ENCODE peak calls at places on chromosome X, in five cellular contexts. K is T-helper 2 cell, V is OCI-LY7, W is brain microvascular endothelial cell, R is fibroblast of lung. T is an unnamed sample.

GRCh38 chrX:9117851-9118250 is 83.9 kb upstream of the FAM9B start:
- DNase-seq in K (no peak), V (no peak), W (no peak), R (no peak), T (no peak)

GRCh38 chrX:48801281-48802088 is at the start of gene HDAC6:
- DNase-seq in K (peak; percentile 96), V (peak; percentile 98), W (peak; percentile 96), R (peak; percentile 98), T (peak; percentile 99)

GRCh38 chrX:31213941-31214340 is 142.1 kb upstream of the FTHL17 start:
- DNase-seq in K (no peak), V (peak; percentile 54), W (no peak), R (peak; percentile 30), T (peak; percentile 15)

GRCh38 chrX:97070346-97070745 is 186.6 kb downstream of the RPA4 start:
- DNase-seq in K (no peak), V (no peak), W (no peak), R (no peak), T (peak; percentile 6)

GRCh38 chrX:93977641-93978040 is 303.6 kb downstream of the FAM133A start:
- DNase-seq in K (no peak), V (no peak), W (no peak), R (no peak), T (no peak)

GRCh38 chrX:113287761-113288160 is 447.1 kb upstream of the AMOT start:
- DNase-seq in K (no peak), V (no peak), W (no peak), R (no peak), T (no peak)

GRCh38 chrX:109600114-109600710 is 24.8 kb downstream of the KCNE5 start:
- DNase-seq in K (no peak), V (no peak), W (no peak), R (peak; percentile 1), T (peak; percentile 33)

GRCh38 chrX:150761819-150762216 is 68.6 kb downstream of the MTMR1 start:
- DNase-seq in K (no peak), V (no peak), W (no peak), R (no peak), T (no peak)

GRCh38 chrX:120749141-120749846 is 119.4 kb upstream of the C1GALT1C1 start:
- DNase-seq in K (no peak), V (peak; percentile 87), W (no peak), R (no peak), T (no peak)

GRCh38 chrX:110125435-110125834 is 122.5 kb downstream of the TMEM164 start:
- DNase-seq in K (no peak), V (no peak), W (no peak), R (peak; percentile 24), T (peak; percentile 25)

GRCh38 chrX:9614016-9614415 is 149.2 kb downstream of the TBL1X start:
- DNase-seq in K (no peak), V (no peak), W (peak; percentile 54), R (peak; percentile 26), T (peak; percentile 66)

GRCh38 chrX:119757979-119758681 is at the start of gene SOWAHD:
- DNase-seq in K (peak; percentile 14), V (peak; percentile 39), W (no peak), R (peak; percentile 21), T (no peak)

T was measured in astrocyte of the spinal cord.